ENCODE peak calls at places on chromosome 15, in ten cellular contexts. One of them, this sample, is unnamed. For H3K4me1, the result is how much of the 10 kb centered on the place peaks cover.

GRCh38 chr15:69265347-69265955 is 33.3 kb upstream of the PAQR5 start:
- DNase-seq in adrenal gland: no peak
- DNase-seq in mammary epithelial cell: peak
- DNase-seq in psoas muscle: no peak
- DNase-seq in A549: peak
- DNase-seq in HCT116: peak
- DNase-seq in effector memory CD4-positive, alpha-beta T cell: no peak
- DNase-seq in heart right ventricle: no peak
- DNase-seq in fibroblast of lung: peak
- DNase-seq in endodermal cell: no peak
- DNase-seq in this sample: no peak

GRCh38 chr15:60134609-60135008 is 130.5 kb downstream of the FOXB1 start:
- DNase-seq in heart right ventricle: no peak
- DNase-seq in HCT116: no peak
- DNase-seq in effector memory CD4-positive, alpha-beta T cell: no peak
- DNase-seq in mammary epithelial cell: no peak
- DNase-seq in A549: peak
- DNase-seq in adrenal gland: no peak
- DNase-seq in endodermal cell: no peak
- DNase-seq in psoas muscle: no peak
- DNase-seq in fibroblast of lung: no peak
- DNase-seq in this sample: no peak

GRCh38 chr15:97747342-97747741 is 213.2 kb upstream of the ARRDC4 start:
- DNase-seq in endodermal cell: peak
- DNase-seq in effector memory CD4-positive, alpha-beta T cell: no peak
- DNase-seq in heart right ventricle: no peak
- DNase-seq in psoas muscle: no peak
- DNase-seq in mammary epithelial cell: no peak
- DNase-seq in HCT116: no peak
- DNase-seq in adrenal gland: no peak
- DNase-seq in A549: no peak
- DNase-seq in fibroblast of lung: no peak
- DNase-seq in this sample: no peak

GRCh38 chr15:58457466-58457965 is 25.7 kb downstream of the LIPC start:
- DNase-seq in adrenal gland: no peak
- DNase-seq in psoas muscle: no peak
- DNase-seq in endodermal cell: no peak
- DNase-seq in effector memory CD4-positive, alpha-beta T cell: no peak
- DNase-seq in heart right ventricle: no peak
- DNase-seq in HCT116: no peak
- DNase-seq in A549: no peak
- DNase-seq in fibroblast of lung: peak
- DNase-seq in mammary epithelial cell: peak
- DNase-seq in this sample: no peak

GRCh38 chr15:43896543-43896942 is 69.7 kb downstream of the WDR76 start:
- DNase-seq in A549: no peak
- DNase-seq in psoas muscle: no peak
- DNase-seq in heart right ventricle: no peak
- DNase-seq in HCT116: no peak
- DNase-seq in adrenal gland: no peak
- DNase-seq in fibroblast of lung: no peak
- DNase-seq in effector memory CD4-positive, alpha-beta T cell: no peak
- DNase-seq in mammary epithelial cell: peak
- DNase-seq in endodermal cell: no peak
- DNase-seq in this sample: no peak

GRCh38 chr15:40762919-40763800 is 708 bp upstream of the GCHFR start:
- DNase-seq in mammary epithelial cell: peak
- DNase-seq in effector memory CD4-positive, alpha-beta T cell: no peak
- DNase-seq in HCT116: no peak
- DNase-seq in heart right ventricle: peak
- DNase-seq in A549: peak
- DNase-seq in adrenal gland: peak
- DNase-seq in endodermal cell: no peak
- DNase-seq in fibroblast of lung: peak
- DNase-seq in psoas muscle: peak
- DNase-seq in this sample: peak

GRCh38 chr15:40789119-40789518 is 17.8 kb upstream of the ZFYVE19 start:
- DNase-seq in adrenal gland: no peak
- DNase-seq in fibroblast of lung: no peak
- DNase-seq in HCT116: no peak
- DNase-seq in mammary epithelial cell: no peak
- DNase-seq in heart right ventricle: no peak
- DNase-seq in A549: no peak
- DNase-seq in endodermal cell: no peak
- DNase-seq in effector memory CD4-positive, alpha-beta T cell: no peak
- DNase-seq in psoas muscle: no peak
- DNase-seq in this sample: no peak

GRCh38 chr15:33448961-33449611 is 138.3 kb downstream of the RYR3 start:
- DNase-seq in effector memory CD4-positive, alpha-beta T cell: no peak
- DNase-seq in heart right ventricle: no peak
- DNase-seq in psoas muscle: peak
- DNase-seq in endodermal cell: no peak
- DNase-seq in HCT116: no peak
- DNase-seq in adrenal gland: no peak
- DNase-seq in mammary epithelial cell: peak
- DNase-seq in fibroblast of lung: no peak
- DNase-seq in A549: no peak
- DNase-seq in this sample: no peak

GRCh38 chr15:71202712-71203111 is 87.4 kb downstream of the THSD4 start:
- DNase-seq in heart right ventricle: no peak
- DNase-seq in effector memory CD4-positive, alpha-beta T cell: no peak
- DNase-seq in adrenal gland: no peak
- DNase-seq in fibroblast of lung: no peak
- DNase-seq in mammary epithelial cell: no peak
- DNase-seq in HCT116: no peak
- DNase-seq in endodermal cell: peak
- DNase-seq in psoas muscle: no peak
- DNase-seq in A549: no peak
- DNase-seq in this sample: no peak

GRCh38 chr15:71199384-71200351 is 84.4 kb downstream of the THSD4 start:
- DNase-seq in heart right ventricle: no peak
- DNase-seq in fibroblast of lung: peak
- DNase-seq in HCT116: no peak
- DNase-seq in adrenal gland: no peak
- DNase-seq in mammary epithelial cell: no peak
- DNase-seq in endodermal cell: no peak
- DNase-seq in psoas muscle: no peak
- DNase-seq in effector memory CD4-positive, alpha-beta T cell: no peak
- DNase-seq in A549: peak
- DNase-seq in this sample: no peak

GRCh38 chr15:71198846-71199245 is 83.6 kb downstream of the THSD4 start:
- DNase-seq in endodermal cell: no peak
- DNase-seq in psoas muscle: no peak
- DNase-seq in fibroblast of lung: no peak
- DNase-seq in adrenal gland: no peak
- DNase-seq in A549: no peak
- DNase-seq in mammary epithelial cell: no peak
- DNase-seq in effector memory CD4-positive, alpha-beta T cell: no peak
- DNase-seq in HCT116: no peak
- DNase-seq in heart right ventricle: no peak
- DNase-seq in this sample: no peak

GRCh38 chr15:71203573-71204444 is 88.5 kb downstream of the THSD4 start:
- DNase-seq in endodermal cell: peak
- DNase-seq in psoas muscle: no peak
- DNase-seq in adrenal gland: no peak
- DNase-seq in A549: no peak
- DNase-seq in fibroblast of lung: no peak
- DNase-seq in HCT116: no peak
- DNase-seq in mammary epithelial cell: no peak
- DNase-seq in heart right ventricle: no peak
- DNase-seq in effector memory CD4-positive, alpha-beta T cell: no peak
- DNase-seq in this sample: no peak

GRCh38 chr15:71201471-71201870 is 86.2 kb downstream of the THSD4 start:
- DNase-seq in fibroblast of lung: no peak
- DNase-seq in HCT116: no peak
- DNase-seq in endodermal cell: no peak
- DNase-seq in heart right ventricle: no peak
- DNase-seq in adrenal gland: no peak
- DNase-seq in mammary epithelial cell: no peak
- DNase-seq in effector memory CD4-positive, alpha-beta T cell: no peak
- DNase-seq in psoas muscle: no peak
- DNase-seq in A549: peak
- DNase-seq in this sample: peak
- H3K4me1 ChIP-seq in fibroblast of lung: under half
- H3K4me1 ChIP-seq in HCT116: under half
- H3K4me1 ChIP-seq in endodermal cell: under half
- H3K4me1 ChIP-seq in heart right ventricle: under half
- H3K4me1 ChIP-seq in adrenal gland: under half
- H3K4me1 ChIP-seq in mammary epithelial cell: under half
- H3K4me1 ChIP-seq in effector memory CD4-positive, alpha-beta T cell: under half
- H3K4me1 ChIP-seq in psoas muscle: under half
- H3K4me1 ChIP-seq in A549: under half
- H3K4me1 ChIP-seq in this sample: under half

GRCh38 chr15:68209272-68209671 is 4.1 kb upstream of the CALML4 start:
- DNase-seq in fibroblast of lung: no peak
- DNase-seq in psoas muscle: no peak
- DNase-seq in adrenal gland: no peak
- DNase-seq in A549: no peak
- DNase-seq in HCT116: no peak
- DNase-seq in mammary epithelial cell: no peak
- DNase-seq in endodermal cell: no peak
- DNase-seq in effector memory CD4-positive, alpha-beta T cell: no peak
- DNase-seq in heart right ventricle: no peak
- DNase-seq in this sample: no peak

GRCh38 chr15:68210409-68210756 is 5.3 kb upstream of the CALML4 start:
- DNase-seq in adrenal gland: no peak
- DNase-seq in A549: no peak
- DNase-seq in effector memory CD4-positive, alpha-beta T cell: no peak
- DNase-seq in endodermal cell: no peak
- DNase-seq in mammary epithelial cell: no peak
- DNase-seq in HCT116: no peak
- DNase-seq in fibroblast of lung: no peak
- DNase-seq in heart right ventricle: no peak
- DNase-seq in psoas muscle: no peak
- DNase-seq in this sample: no peak

GRCh38 chr15:68208641-68209240 is 3.6 kb upstream of the CALML4 start:
- DNase-seq in psoas muscle: no peak
- DNase-seq in endodermal cell: peak
- DNase-seq in heart right ventricle: no peak
- DNase-seq in effector memory CD4-positive, alpha-beta T cell: no peak
- DNase-seq in A549: no peak
- DNase-seq in fibroblast of lung: no peak
- DNase-seq in adrenal gland: no peak
- DNase-seq in mammary epithelial cell: no peak
- DNase-seq in HCT116: no peak
- DNase-seq in this sample: no peak

GRCh38 chr15:68210821-68211655 is 5.9 kb upstream of the CALML4 start:
- DNase-seq in heart right ventricle: peak
- DNase-seq in psoas muscle: peak
- DNase-seq in fibroblast of lung: peak
- DNase-seq in mammary epithelial cell: no peak
- DNase-seq in endodermal cell: peak
- DNase-seq in HCT116: no peak
- DNase-seq in A549: peak
- DNase-seq in adrenal gland: peak
- DNase-seq in effector memory CD4-positive, alpha-beta T cell: no peak
- DNase-seq in this sample: peak

DNA sequence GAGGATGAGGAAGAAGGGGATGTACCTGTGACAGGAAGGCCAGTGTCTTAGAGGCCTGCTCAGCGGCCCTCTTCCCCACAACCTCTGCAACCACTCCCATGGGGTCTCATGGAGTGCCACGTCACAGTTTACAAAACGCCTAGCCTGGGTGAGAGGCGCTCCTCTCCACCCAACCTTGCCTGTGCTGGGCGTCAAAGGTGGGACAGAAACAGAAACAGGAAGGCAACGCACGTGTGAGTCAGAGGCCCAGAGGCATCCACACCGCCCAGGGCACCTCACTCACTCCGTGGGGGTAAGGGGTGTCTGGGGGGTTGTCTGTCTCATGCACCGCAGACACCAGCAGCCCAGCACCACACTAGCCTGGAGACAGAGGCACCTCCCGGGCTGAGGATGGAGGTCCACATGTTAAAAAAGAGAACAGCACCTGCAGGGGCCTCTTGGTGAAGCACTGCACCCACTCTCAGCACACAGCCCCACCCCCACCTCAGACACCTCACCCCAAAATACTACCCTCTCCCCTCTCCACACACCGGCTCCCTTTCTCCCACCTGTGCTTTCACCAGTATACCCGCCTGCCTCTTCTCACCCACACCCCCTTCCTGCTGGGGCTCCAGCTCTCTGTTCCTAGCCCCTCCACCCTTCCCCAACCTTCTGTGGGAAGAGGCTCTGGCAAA is 4.7 kb upstream of the CALML4 start:
- DNase-seq in effector memory CD4-positive, alpha-beta T cell: peak
- DNase-seq in fibroblast of lung: no peak
- DNase-seq in HCT116: no peak
- DNase-seq in endodermal cell: peak
- DNase-seq in A549: no peak
- DNase-seq in psoas muscle: no peak
- DNase-seq in mammary epithelial cell: no peak
- DNase-seq in adrenal gland: peak
- DNase-seq in heart right ventricle: no peak
- DNase-seq in this sample: no peak
- H3K4me3 ChIP-seq in effector memory CD4-positive, alpha-beta T cell: no peak
- H3K4me3 ChIP-seq in fibroblast of lung: no peak
- H3K4me3 ChIP-seq in HCT116: no peak
- H3K4me3 ChIP-seq in endodermal cell: no peak
- H3K4me3 ChIP-seq in A549: no peak
- H3K4me3 ChIP-seq in psoas muscle: no peak
- H3K4me3 ChIP-seq in mammary epithelial cell: no peak
- H3K4me3 ChIP-seq in adrenal gland: no peak
- H3K4me3 ChIP-seq in heart right ventricle: no peak
- H3K4me3 ChIP-seq in this sample: no peak

GRCh38 chr15:74540761-74541493 is at the start of gene ARID3B:
- DNase-seq in psoas muscle: peak
- DNase-seq in effector memory CD4-positive, alpha-beta T cell: peak
- DNase-seq in mammary epithelial cell: peak
- DNase-seq in HCT116: peak
- DNase-seq in A549: peak
- DNase-seq in adrenal gland: peak
- DNase-seq in endodermal cell: peak
- DNase-seq in heart right ventricle: peak
- DNase-seq in fibroblast of lung: peak
- DNase-seq in this sample: peak

GRCh38 chr15:74543043-74543422 is 2.0 kb downstream of the ARID3B start:
- DNase-seq in fibroblast of lung: no peak
- DNase-seq in endodermal cell: no peak
- DNase-seq in HCT116: no peak
- DNase-seq in adrenal gland: no peak
- DNase-seq in mammary epithelial cell: no peak
- DNase-seq in heart right ventricle: no peak
- DNase-seq in A549: no peak
- DNase-seq in effector memory CD4-positive, alpha-beta T cell: no peak
- DNase-seq in psoas muscle: no peak
- DNase-seq in this sample: no peak

GRCh38 chr15:74541494-74542191 is 623 bp downstream of the ARID3B start:
- DNase-seq in fibroblast of lung: peak
- DNase-seq in endodermal cell: peak
- DNase-seq in A549: no peak
- DNase-seq in psoas muscle: peak
- DNase-seq in mammary epithelial cell: peak
- DNase-seq in HCT116: no peak
- DNase-seq in heart right ventricle: no peak
- DNase-seq in effector memory CD4-positive, alpha-beta T cell: peak
- DNase-seq in adrenal gland: peak
- DNase-seq in this sample: peak

GRCh38 chr15:74543583-74543982 is 2.6 kb downstream of the ARID3B start:
- DNase-seq in psoas muscle: no peak
- DNase-seq in adrenal gland: no peak
- DNase-seq in effector memory CD4-positive, alpha-beta T cell: peak
- DNase-seq in fibroblast of lung: no peak
- DNase-seq in mammary epithelial cell: no peak
- DNase-seq in endodermal cell: no peak
- DNase-seq in HCT116: no peak
- DNase-seq in A549: no peak
- DNase-seq in heart right ventricle: no peak
- DNase-seq in this sample: no peak

DNA sequence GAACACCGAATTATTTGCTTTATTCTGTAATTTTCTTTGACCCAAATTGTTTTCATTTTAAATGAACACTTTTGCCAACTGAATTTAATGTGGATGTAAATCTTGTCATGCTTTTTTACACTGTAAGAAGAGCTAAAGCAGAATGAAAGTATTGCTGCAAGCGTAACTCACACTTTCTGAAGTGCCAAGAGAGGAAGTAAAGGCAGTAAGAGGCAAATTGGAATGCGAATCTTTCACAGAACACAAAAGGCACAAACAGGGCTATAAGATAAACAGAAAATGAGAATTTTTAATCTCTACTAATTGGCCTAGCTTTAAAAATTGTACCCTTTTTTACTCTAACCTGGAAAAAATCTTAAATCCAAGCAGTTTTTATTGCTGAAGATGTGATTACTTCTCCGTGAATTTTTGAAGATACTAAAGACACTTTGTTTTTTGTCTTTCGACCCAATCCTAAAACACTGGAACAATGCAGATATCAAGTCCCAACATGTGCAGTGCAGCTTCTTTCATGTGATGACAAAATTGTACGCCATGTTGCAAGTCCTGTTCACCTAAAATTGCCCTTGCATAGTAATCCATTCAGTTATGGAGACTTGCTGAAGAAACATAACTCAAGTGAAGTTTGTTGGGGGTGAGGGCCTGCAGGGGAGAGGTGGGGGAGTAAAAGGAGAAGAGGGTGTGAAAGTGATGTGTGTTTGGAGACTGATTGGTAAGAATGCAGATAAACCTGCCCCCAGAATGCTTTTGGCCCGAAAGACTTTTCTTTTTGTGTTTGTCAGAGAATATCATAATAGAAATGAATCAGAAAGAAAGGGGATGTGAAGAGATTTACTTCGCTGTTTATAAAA is 1.4 kb downstream of the ARID3B start:
- DNase-seq in endodermal cell: no peak
- DNase-seq in psoas muscle: no peak
- DNase-seq in adrenal gland: no peak
- DNase-seq in A549: no peak
- DNase-seq in heart right ventricle: no peak
- DNase-seq in fibroblast of lung: no peak
- DNase-seq in effector memory CD4-positive, alpha-beta T cell: no peak
- DNase-seq in HCT116: no peak
- DNase-seq in mammary epithelial cell: peak
- DNase-seq in this sample: no peak
- H3K27ac ChIP-seq in endodermal cell: no peak
- H3K27ac ChIP-seq in psoas muscle: peak
- H3K27ac ChIP-seq in adrenal gland: no peak
- H3K27ac ChIP-seq in A549: no peak
- H3K27ac ChIP-seq in heart right ventricle: no peak
- H3K27ac ChIP-seq in fibroblast of lung: no peak
- H3K27ac ChIP-seq in effector memory CD4-positive, alpha-beta T cell: peak
- H3K27ac ChIP-seq in HCT116: no peak
- H3K27ac ChIP-seq in mammary epithelial cell: peak
- H3K27ac ChIP-seq in this sample: no peak

DNA sequence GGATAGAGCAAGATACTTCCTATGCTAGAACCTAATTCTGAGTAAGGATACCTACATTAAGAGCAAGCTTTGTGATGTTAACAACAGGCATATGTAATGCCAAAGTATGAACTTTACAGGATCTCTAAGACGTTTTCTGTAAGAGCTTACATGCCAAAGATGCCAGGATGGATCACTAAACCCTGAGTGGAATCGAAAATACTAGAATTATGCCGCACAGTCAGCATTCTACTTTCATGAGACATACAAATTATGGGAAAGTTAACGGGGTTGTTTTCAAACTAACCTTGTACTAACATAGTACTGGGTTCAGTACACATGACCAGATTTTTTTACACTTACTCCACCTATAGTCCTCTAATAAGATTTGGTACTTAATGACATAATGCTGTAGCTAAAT is 55.1 kb downstream of the AAGAB start:
- DNase-seq in adrenal gland: no peak
- DNase-seq in A549: no peak
- DNase-seq in HCT116: no peak
- DNase-seq in endodermal cell: no peak
- DNase-seq in effector memory CD4-positive, alpha-beta T cell: no peak
- DNase-seq in mammary epithelial cell: no peak
- DNase-seq in heart right ventricle: no peak
- DNase-seq in fibroblast of lung: peak
- DNase-seq in psoas muscle: no peak
- DNase-seq in this sample: no peak
- H3K4me1 ChIP-seq in adrenal gland: under half
- H3K4me1 ChIP-seq in A549: under half
- H3K4me1 ChIP-seq in HCT116: under half
- H3K4me1 ChIP-seq in endodermal cell: under half
- H3K4me1 ChIP-seq in effector memory CD4-positive, alpha-beta T cell: under half
- H3K4me1 ChIP-seq in mammary epithelial cell: under half
- H3K4me1 ChIP-seq in heart right ventricle: under half
- H3K4me1 ChIP-seq in fibroblast of lung: under half
- H3K4me1 ChIP-seq in psoas muscle: half or more
- H3K4me1 ChIP-seq in this sample: under half

This sample was measured in heart left ventricle.